ENCODE peak calls at places on chromosomes 2 and 18, in eight cellular contexts. R is mammary epithelial cell, J is IMR-90, Y is cardiac fibroblast, F is psoas muscle, E is GM23338, I is A549, Q is neural progenitor cell. B is an unnamed sample.

GRCh38 chr2:190812506-190813294 is 67.9 kb upstream of the GLS start:
- DNase-seq in Y (peak; percentile 22), F (no peak), E (no peak), Q (no peak), J (peak; percentile 49), R (no peak), I (no peak), B (peak; percentile 60)

GRCh38 chr2:28108143-28108542 is 217.6 kb downstream of the BABAM2 start:
- DNase-seq in Y (peak; percentile 38), R (no peak), J (no peak), F (no peak), E (no peak), I (no peak), Q (no peak), B (no peak)

GRCh38 chr2:48754874-48755273 is 650 bp downstream of the LHCGR start:
- DNase-seq in F (peak; percentile 10), E (peak; percentile 39), J (no peak), R (no peak), Q (no peak), Y (no peak), I (no peak), B (no peak)

GRCh38 chr2:161586517-161587167 is 37.6 kb upstream of the SLC4A10 start:
- DNase-seq in Y (peak; percentile 46), E (peak; percentile 63), I (peak; percentile 18), J (peak; percentile 25), R (no peak), Q (peak; percentile 29), F (no peak), B (peak; percentile 1)

GRCh38 chr18:22173221-22173927 is 4.0 kb downstream of the GATA6 start:
- DNase-seq in E (no peak), J (no peak), Y (no peak), I (no peak), R (no peak), Q (no peak), F (no peak), B (no peak)

GRCh38 chr2:235688511-235689426 is 194.9 kb downstream of the AGAP1 start:
- DNase-seq in E (no peak), R (no peak), J (no peak), Y (no peak), F (no peak), Q (no peak), I (no peak), B (no peak)

GRCh38 chr2:119426801-119427395 is 4.8 kb upstream of the TMEM37 start:
- DNase-seq in R (no peak), Y (no peak), J (no peak), E (no peak), F (no peak), Q (no peak), I (peak; percentile 38), B (no peak)

GRCh38 chr2:9809064-9809356 is 34.3 kb upstream of the TAF1B start:
- DNase-seq in E (no peak), Q (no peak), R (peak; percentile 48), J (no peak), Y (no peak), I (no peak), F (no peak), B (no peak)

GRCh38 chr2:235591921-235592320 is 98.1 kb downstream of the AGAP1 start:
- DNase-seq in I (no peak), Q (no peak), F (no peak), R (peak; percentile 89), J (peak; percentile 21), Y (peak; percentile 59), E (no peak), B (no peak)

GRCh38 chr2:33108483-33109443 is 162.0 kb downstream of the LTBP1 start:
- DNase-seq in F (no peak), R (peak; percentile 74), I (peak; percentile 38), Y (peak; percentile 73), E (no peak), Q (peak; percentile 10), J (peak; percentile 90), B (peak; percentile 48)

GRCh38 chr2:197851451-197851850 is 47.1 kb downstream of the PLCL1 start:
- DNase-seq in Q (peak; percentile 37), E (peak; percentile 51), J (peak; percentile 7), Y (no peak), F (no peak), R (no peak), I (no peak), B (no peak)

GRCh38 chr2:8872821-8873432 is 35.5 kb upstream of the KIDINS220 start:
- DNase-seq in Q (peak; percentile 75), R (peak; percentile 37), I (peak; percentile 70), J (peak; percentile 73), E (peak; percentile 87), Y (peak; percentile 81), F (no peak), B (peak; percentile 74)

GRCh38 chr2:195671563-195671962 is 14.5 kb downstream of the SLC39A10 start:
- DNase-seq in Q (no peak), Y (no peak), I (no peak), E (peak; percentile 48), J (peak; percentile 27), R (no peak), F (no peak), B (no peak)

DNA sequence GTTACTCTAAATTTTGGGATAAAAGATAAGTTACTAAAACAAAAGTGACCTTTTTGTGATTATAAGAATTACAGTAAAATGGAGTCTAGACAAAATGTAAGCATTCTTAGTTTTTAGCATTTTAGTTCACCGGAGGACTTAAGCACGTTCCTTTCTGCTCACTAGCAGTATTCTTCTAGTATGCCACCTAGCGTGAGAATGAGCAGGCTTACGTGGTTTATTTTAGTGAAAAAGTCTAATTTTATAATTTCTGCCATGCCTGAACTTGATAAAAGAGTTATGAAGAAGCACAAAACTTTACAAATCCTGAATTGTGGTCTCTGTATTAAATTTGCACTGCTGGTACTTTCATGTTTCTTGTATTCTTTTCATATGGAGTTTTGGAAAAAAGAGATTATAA is 12.6 kb upstream of the OTX1 start:
- DNase-seq in E (peak; percentile 23), F (no peak), Y (no peak), I (no peak), R (no peak), Q (no peak), J (no peak), B (no peak)
- H3K4me3 ChIP-seq in E (no peak overlapping the region), F (no peak overlapping the region), Y (no peak overlapping the region), I (no peak overlapping the region), R (no peak overlapping the region), Q (no peak overlapping the region), J (no peak overlapping the region), B (no peak overlapping the region)

DNA sequence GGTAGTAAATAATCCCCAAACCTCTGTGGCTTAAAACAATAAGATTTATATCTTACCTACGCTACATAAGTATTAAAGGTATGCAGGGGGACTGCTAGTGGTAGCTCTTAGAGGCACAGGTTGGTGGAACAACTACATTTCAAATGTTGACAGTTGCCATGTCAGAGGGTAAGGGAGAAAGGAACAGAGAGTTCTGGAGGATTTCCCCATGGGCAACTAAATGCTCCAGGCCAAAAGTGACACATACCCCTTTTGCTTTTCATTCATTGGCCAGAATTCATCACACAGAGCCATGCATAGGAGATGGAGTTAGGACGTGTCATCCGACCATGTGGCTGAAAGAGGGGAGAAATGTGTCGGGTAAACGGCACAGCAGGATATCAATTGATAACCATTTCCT is 133.2 kb downstream of the NAPG start:
- DNase-seq in R (peak; percentile 4), E (no peak), I (no peak), Y (no peak), J (no peak), Q (no peak), F (no peak), B (peak; percentile 30)
- TF ChIP-seq CTCF in R (no peak), E (no peak), I (no peak), Y (no peak), J (no peak), Q (no peak), F (no peak), B (no peak)

GRCh38 chr2:205670292-205670691 is 12.0 kb upstream of the NRP2 start:
- DNase-seq in E (no peak), Q (no peak), J (no peak), I (no peak), F (no peak), R (peak; percentile 81), Y (no peak), B (no peak)
- H3K4me3 ChIP-seq in E (no peak overlapping the region), Q (no peak overlapping the region), J (no peak overlapping the region), I (no peak overlapping the region), F (no peak overlapping the region), R (no peak overlapping the region), Y (no peak overlapping the region), B (no peak overlapping the region)

GRCh38 chr18:267688-268552 is at the start of gene THOC1:
- DNase-seq in R (peak; percentile 93), Q (peak; percentile 97), J (peak; percentile 94), F (peak; percentile 94), E (peak; percentile 97), I (peak; percentile 89), Y (peak; percentile 94), B (peak; percentile 92)
- TF ChIP-seq CTCF in R (no peak), Q (no peak), J (no peak), F (no peak), E (no peak), I (no peak), Y (no peak), B (no peak)

GRCh38 chr2:77519164-77519887 is 2.9 kb downstream of the LRRTM4 start:
- DNase-seq in Q (no peak), E (no peak), R (no peak), Y (no peak), J (no peak), F (no peak), I (no peak), B (no peak)
- H3K4me3 ChIP-seq in Q (no peak overlapping the region), E (no peak overlapping the region), R (no peak overlapping the region), Y (no peak overlapping the region), J (no peak overlapping the region), F (no peak overlapping the region), I (no peak overlapping the region), B (no peak overlapping the region)

DNA sequence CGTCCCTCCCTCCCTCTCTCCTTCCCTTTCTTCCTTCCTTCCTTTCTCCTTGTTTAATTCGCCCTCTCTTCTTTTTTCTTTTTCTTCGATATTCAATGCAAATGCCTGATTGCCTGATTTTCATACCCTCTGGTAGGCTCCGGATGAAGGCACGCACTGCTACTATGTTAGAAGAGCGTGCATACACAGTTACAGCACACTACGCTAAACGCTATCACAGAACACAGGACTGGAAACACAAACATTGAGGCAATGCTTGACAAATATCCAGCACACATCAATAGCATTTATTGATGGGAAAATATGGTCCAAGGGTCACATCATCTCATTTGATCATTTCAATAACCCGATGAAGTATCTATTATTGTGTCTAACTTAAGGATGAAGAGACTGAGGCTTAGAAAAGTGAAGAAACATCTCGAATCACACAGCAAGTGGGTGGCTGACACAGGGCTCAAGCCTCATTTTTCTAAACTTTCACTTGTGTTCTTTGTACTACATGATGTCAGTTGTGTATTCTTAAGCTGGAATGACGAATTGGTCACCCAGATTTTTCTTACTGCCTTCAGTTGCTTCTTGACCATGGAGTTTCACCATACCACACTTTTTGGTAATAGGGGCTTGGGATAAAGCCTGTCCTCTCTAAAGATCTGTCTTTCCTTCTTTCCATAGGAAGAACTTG is 101.8 kb downstream of the TRIB2 start:
- DNase-seq in F (no peak), Q (no peak), E (no peak), R (no peak), J (no peak), I (no peak), Y (peak; percentile 93), B (no peak)
- TF ChIP-seq CTCF in F (no peak), Q (no peak), E (no peak), R (no peak), J (no peak), I (no peak), Y (no peak), B (no peak)